ENCODE peak calls at places on chromosomes 4 and X, in four cellular contexts. V is HFF-Myc, Y is coronary artery, K is transverse colon. H is an unnamed sample.

GRCh38 chrX:49171752-49172279 is at the start of gene PLP2:
- DNase-seq in V (no peak), Y (no peak), K (peak), H (peak)

GRCh38 chrX:39158801-39159657 is 357.8 kb downstream of the MID1IP1 start:
- DNase-seq in V (no peak), Y (no peak), K (no peak), H (no peak)

GRCh38 chr4:54363037-54363436 is 133.9 kb downstream of the PDGFRA start:
- DNase-seq in V (no peak), Y (no peak), K (no peak), H (no peak)

GRCh38 chrX:46686003-46686645 is 72.8 kb downstream of the SLC9A7 start:
- DNase-seq in V (no peak), Y (no peak), K (peak), H (peak)

GRCh38 chr4:85166318-85166717 is 199.8 kb upstream of the WDFY3 start:
- DNase-seq in V (no peak), Y (no peak), K (peak), H (no peak)

GRCh38 chr4:151993521-151993920 is 232.7 kb upstream of the GATB start:
- DNase-seq in V (no peak), Y (no peak), K (no peak), H (no peak)

GRCh38 chr4:76546282-76547166 is 111.5 kb downstream of the SHROOM3 start:
- DNase-seq in V (peak), Y (no peak), K (peak), H (no peak)

GRCh38 chr4:45078201-45078600 is 351.8 kb upstream of the GNPDA2 start:
- DNase-seq in V (no peak), Y (no peak), K (no peak), H (no peak)

GRCh38 chr4:127810551-127810950 is 28.4 kb downstream of the HSPA4L start:
- DNase-seq in V (no peak), Y (no peak), K (no peak), H (no peak)

GRCh38 chrX:100410083-100410590 is at the start of gene PCDH19:
- DNase-seq in V (no peak), Y (no peak), K (peak), H (peak)

GRCh38 chr4:156362581-156362980 is 408.9 kb upstream of the CTSO start:
- DNase-seq in V (no peak), Y (no peak), K (no peak), H (no peak)

GRCh38 chr4:162229670-162230069 is 65.9 kb upstream of the FSTL5 start:
- DNase-seq in V (no peak), Y (no peak), K (no peak), H (no peak)

GRCh38 chrX:1581132-1581531 is 10.3 kb upstream of the AKAP17A start:
- DNase-seq in V (peak), Y (no peak), K (peak), H (peak)

GRCh38 chrX:2610246-2611170 is 80.6 kb upstream of the CD99 start:
- DNase-seq in V (no peak), Y (no peak), K (no peak), H (no peak)

GRCh38 chrX:68511255-68511654 is 12.4 kb downstream of the YIPF6 start:
- DNase-seq in V (no peak), Y (no peak), K (peak), H (peak)

GRCh38 chr4:116385583-116385982 is 699.8 kb downstream of the TRAM1L1 start:
- DNase-seq in V (no peak), Y (no peak), K (no peak), H (no peak)

GRCh38 chrX:111868726-111869638 is 7.0 kb upstream of the TRPC5OS start:
- DNase-seq in V (no peak), Y (no peak), K (no peak), H (no peak)

GRCh38 chr4:183255487-183255886 is 64.6 kb downstream of the CLDN22 start:
- DNase-seq in V (no peak), Y (no peak), K (no peak), H (no peak)

GRCh38 chr4:183256343-183256742 is 63.7 kb downstream of the CLDN22 start:
- DNase-seq in V (no peak), Y (no peak), K (no peak), H (no peak)

GRCh38 chr4:183260491-183261151 is 59.5 kb downstream of the CLDN22 start:
- DNase-seq in V (no peak), Y (no peak), K (peak), H (no peak)

GRCh38 chr4:183256756-183257385 is 63.2 kb downstream of the CLDN22 start:
- DNase-seq in V (peak), Y (no peak), K (peak), H (peak)

GRCh38 chr4:183257808-183258207 is 62.3 kb downstream of the CLDN22 start:
- DNase-seq in V (no peak), Y (no peak), K (no peak), H (no peak)
- TF ChIP-seq CTCF in V (no peak), Y (no peak), K (no peak), H (no peak)

DNA sequence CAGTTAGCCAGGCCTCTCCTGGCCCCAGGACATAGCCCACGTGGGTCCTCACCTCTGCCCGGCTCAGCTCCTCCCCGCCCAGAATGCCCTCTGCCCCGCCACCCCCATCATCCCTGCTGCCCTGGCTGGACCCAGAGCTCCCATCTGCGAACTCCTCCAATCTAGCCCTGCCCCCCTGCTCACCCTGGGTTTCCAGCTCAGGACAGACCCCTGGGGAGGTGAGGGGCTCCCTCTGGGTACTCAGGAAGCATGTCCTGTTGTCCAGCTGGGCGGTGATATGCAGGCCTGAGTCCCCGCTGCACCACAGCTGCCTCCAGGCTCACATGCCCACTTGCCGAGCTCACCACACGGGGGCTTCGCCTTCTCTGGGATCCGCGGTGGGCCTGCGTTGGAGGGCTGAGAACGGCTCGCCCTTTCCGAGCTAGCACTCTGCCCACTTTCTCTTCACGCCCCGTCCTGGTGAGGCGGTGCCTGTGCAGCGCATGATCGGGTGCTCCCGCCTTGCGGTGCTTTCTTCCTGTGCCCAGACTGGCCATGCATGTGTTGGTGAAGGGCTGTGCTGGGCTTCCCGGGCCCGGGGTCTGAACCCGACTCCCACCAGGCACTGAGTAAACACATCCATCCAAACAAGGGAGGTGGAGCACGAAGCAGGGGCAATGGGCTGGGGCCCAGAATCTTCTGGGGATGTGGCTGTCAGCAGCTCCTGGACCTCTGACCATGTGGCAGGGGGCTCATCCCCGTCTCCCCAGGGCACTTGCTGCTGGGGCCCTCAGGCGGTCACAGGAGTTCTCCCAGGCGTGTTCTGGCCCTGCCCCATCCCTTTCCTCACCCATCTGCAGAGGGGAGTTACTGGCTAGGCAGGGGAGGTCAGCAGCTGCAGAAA is 74.3 kb downstream of the RGS12 start:
- DNase-seq in V (no peak), Y (peak), K (no peak), H (no peak)
- TF ChIP-seq CTCF in V (no peak), Y (no peak), K (no peak), H (no peak)

DNA sequence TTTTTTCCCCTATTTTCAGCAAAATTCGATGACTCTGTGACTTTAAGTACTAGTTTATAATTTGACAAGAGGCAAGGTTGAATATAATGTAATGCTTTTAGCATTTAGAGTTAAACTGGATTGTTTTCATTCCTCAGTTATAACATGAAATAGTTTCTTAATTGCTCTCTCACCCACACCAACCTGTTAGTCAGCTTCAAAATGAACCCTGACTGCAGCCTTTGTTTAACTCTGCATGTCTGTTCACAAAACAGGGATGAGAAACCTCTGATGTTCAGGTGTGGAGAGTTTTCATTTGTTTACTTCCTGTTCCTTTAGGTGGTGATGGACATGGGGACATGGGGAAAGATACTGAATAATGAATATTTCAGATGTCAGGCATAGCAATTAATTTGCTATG is 49.9 kb upstream of the MND1 start:
- DNase-seq in V (no peak), Y (no peak), K (no peak), H (no peak)
- TF ChIP-seq CTCF in V (no peak), Y (no peak), K (no peak), H (no peak)

GRCh38 chr4:165378763-165379631 is at the start of gene CPE:
- DNase-seq in V (no peak), Y (peak), K (peak), H (peak)
- TF ChIP-seq CTCF in V (peak), Y (peak), K (peak), H (peak)

DNA sequence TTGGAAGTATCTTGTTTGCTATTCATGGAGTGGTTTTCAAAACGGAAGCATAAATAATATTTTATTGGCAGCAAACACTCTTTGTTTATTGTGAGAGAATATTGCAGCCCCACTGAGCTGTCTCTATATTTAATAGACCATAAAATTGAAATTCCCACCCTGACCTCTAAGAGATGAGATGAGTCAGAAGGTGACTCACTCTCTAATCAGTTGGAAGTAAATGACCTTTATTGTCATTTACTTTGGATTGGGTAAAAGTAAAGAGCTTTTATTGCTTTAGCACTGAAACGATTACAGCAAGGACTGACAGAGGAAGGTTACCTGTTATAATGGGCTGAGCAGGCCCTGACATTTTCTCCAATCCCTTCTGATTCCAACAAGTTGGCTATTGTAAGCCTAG is 55.0 kb downstream of the SYTL5 start:
- DNase-seq in V (no peak), Y (no peak), K (no peak), H (no peak)
- TF ChIP-seq CTCF in V (no peak), Y (no peak), K (no peak), H (no peak)

GRCh38 chrX:119948381-119948780 is 4.8 kb upstream of the NKAP start:
- DNase-seq in V (no peak), Y (no peak), K (no peak), H (no peak)
- TF ChIP-seq CTCF in V (no peak), Y (no peak), K (no peak), H (no peak)

DNA sequence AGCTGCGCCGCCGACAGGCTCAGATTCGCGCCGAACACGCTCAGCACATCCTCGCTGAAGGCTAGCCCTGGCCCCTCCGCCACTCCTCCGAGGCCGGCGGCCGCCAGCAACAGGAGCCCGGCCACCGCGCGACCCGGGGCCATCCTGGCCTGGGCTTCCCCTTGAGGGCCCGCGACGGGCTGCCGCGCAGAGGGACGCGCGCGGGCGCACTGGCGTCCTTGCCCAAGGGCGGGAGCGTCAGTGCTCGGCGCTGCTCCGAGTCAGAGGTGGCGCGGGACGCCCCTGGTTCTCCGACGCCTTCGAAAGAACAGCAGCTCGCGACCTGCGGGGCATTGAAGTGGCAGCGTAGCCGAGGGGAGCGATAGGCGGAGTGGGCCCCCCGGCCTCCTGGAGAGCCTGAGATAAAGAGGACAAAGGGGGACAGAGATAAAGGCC is 745 bp downstream of the SLC39A8 start:
- DNase-seq in V (no peak), Y (peak), K (peak), H (peak)
- TF ChIP-seq CTCF in V (no peak), Y (no peak), K (no peak), H (no peak)

DNA sequence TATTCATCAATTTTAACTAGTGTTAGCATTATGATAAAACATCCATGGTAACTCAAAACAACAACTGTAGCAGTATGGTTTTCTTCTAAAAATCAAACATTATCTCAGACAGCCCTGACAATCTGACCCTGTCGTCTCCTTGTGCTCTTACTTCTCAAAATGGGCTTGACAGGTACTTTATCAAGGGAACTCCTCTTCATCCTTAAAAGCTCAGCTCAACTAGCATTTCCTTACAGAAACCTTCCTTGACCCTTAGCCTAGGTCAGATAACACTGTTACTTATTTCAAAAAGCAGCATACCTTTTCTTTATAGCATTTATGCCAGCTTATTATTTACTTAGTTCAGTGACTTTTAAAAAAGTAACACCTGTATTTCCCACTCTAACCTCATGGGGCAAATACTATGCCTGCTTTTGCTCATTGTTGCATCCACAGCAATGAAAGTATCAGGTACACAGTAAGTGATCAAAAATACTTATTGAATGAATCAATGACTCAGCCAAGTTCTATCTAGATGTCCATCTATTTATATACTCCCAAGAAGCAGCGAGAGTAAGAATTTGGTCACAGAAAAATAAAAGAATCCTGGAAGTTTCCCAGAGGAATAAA is 41.9 kb downstream of the ADAMTS3 start:
- DNase-seq in V (no peak), Y (no peak), K (no peak), H (no peak)
- TF ChIP-seq CTCF in V (no peak), Y (no peak), K (no peak), H (no peak)

GRCh38 chr4:180557348-180557747 is 1685.9 kb upstream of the TENM3 start:
- DNase-seq in V (no peak), Y (no peak), K (no peak), H (no peak)

GRCh38 chr4:180560896-180561295 is 1682.3 kb upstream of the TENM3 start:
- DNase-seq in V (no peak), Y (no peak), K (no peak), H (no peak)

GRCh38 chr4:180563977-180564376 is 1679.2 kb upstream of the TENM3 start:
- DNase-seq in V (no peak), Y (no peak), K (no peak), H (no peak)

GRCh38 chr4:180558427-180558826 is 1684.8 kb upstream of the TENM3 start:
- DNase-seq in V (no peak), Y (no peak), K (no peak), H (no peak)
- TF ChIP-seq CTCF in V (no peak), Y (no peak), K (no peak), H (no peak)

DNA sequence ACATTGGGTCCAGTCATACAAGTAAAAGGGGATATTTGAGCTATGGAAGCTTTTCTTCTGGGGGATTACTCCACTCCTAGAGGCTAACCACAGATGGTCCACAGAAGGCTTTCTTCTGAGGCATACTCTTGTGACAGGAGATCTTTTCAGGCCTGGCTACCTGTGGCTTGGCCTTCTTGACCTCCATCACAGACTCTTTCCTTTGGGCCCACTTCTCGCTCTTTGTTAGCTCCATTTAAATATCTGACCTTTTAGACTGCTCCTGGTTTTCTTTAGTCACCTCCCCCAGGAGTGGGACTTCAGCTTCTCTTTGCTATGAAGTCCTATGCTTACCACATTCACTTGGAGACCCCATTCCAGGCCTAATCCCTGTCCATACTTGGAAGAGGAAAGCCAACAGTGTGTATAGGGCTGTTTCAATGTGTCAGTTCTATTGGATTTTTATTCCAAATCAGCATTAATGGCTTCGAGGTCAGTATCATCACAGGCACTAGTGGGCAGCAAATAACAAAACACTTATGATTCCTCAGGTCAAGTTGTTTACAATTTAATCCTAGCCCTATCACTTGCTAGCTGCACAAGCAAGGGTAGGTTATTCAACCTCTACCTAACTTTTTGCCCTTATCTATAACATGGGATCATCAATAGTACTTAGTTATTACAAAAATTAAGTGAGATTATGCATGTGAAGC is 26.3 kb downstream of the GPC3 start:
- DNase-seq in V (no peak), Y (no peak), K (no peak), H (no peak)
- TF ChIP-seq CTCF in V (no peak), Y (no peak), K (no peak), H (no peak)

H was measured in testis.